ENCODE peak calls at places on chromosome 19, in eight cellular contexts. One of them, this sample, is unnamed. For H3K4me1, the result is how much of the 10 kb centered on the place peaks cover.

GRCh38 chr19:14085309-14085995 is at the start of gene C19orf67:
- DNase-seq in fibroblast of lung: no peak
- DNase-seq in iPS DF 6.9: no peak
- DNase-seq in neural progenitor cell: peak
- DNase-seq in endodermal cell: peak
- DNase-seq in heart left ventricle: no peak
- DNase-seq in adipocyte: no peak
- DNase-seq in uterus: no peak
- DNase-seq in this sample: no peak

GRCh38 chr19:28966737-28967401 is 246.1 kb downstream of the UQCRFS1 start:
- DNase-seq in adipocyte: no peak
- DNase-seq in heart left ventricle: no peak
- DNase-seq in endodermal cell: peak
- DNase-seq in neural progenitor cell: peak
- DNase-seq in iPS DF 6.9: no peak
- DNase-seq in uterus: no peak
- DNase-seq in fibroblast of lung: peak
- DNase-seq in this sample: no peak

GRCh38 chr19:44803442-44804428 is 5.2 kb upstream of the BCAM start:
- DNase-seq in neural progenitor cell: no peak
- DNase-seq in heart left ventricle: no peak
- DNase-seq in uterus: no peak
- DNase-seq in adipocyte: no peak
- DNase-seq in endodermal cell: no peak
- DNase-seq in iPS DF 6.9: no peak
- DNase-seq in fibroblast of lung: no peak
- DNase-seq in this sample: no peak

GRCh38 chr19:7925171-7925837 is 631 bp downstream of the CTXN1 start:
- DNase-seq in heart left ventricle: no peak
- DNase-seq in iPS DF 6.9: no peak
- DNase-seq in uterus: peak
- DNase-seq in adipocyte: peak
- DNase-seq in neural progenitor cell: peak
- DNase-seq in fibroblast of lung: peak
- DNase-seq in endodermal cell: peak
- DNase-seq in this sample: peak

GRCh38 chr19:38702278-38702677 is 42.0 kb downstream of the CAPN12 start:
- DNase-seq in adipocyte: no peak
- DNase-seq in neural progenitor cell: no peak
- DNase-seq in fibroblast of lung: no peak
- DNase-seq in endodermal cell: no peak
- DNase-seq in heart left ventricle: no peak
- DNase-seq in iPS DF 6.9: no peak
- DNase-seq in uterus: no peak
- DNase-seq in this sample: no peak

GRCh38 chr19:45423033-45423588 is 606 bp downstream of the ERCC1 start:
- DNase-seq in adipocyte: no peak
- DNase-seq in fibroblast of lung: no peak
- DNase-seq in uterus: peak
- DNase-seq in iPS DF 6.9: no peak
- DNase-seq in heart left ventricle: no peak
- DNase-seq in neural progenitor cell: no peak
- DNase-seq in endodermal cell: no peak
- DNase-seq in this sample: no peak

GRCh38 chr19:45508931-45509691 is 1.8 kb downstream of the VASP start:
- DNase-seq in adipocyte: peak
- DNase-seq in uterus: peak
- DNase-seq in fibroblast of lung: peak
- DNase-seq in iPS DF 6.9: no peak
- DNase-seq in endodermal cell: peak
- DNase-seq in neural progenitor cell: peak
- DNase-seq in heart left ventricle: peak
- DNase-seq in this sample: peak

GRCh38 chr19:4988770-4989251 is 19.9 kb downstream of the KDM4B start:
- DNase-seq in neural progenitor cell: no peak
- DNase-seq in iPS DF 6.9: no peak
- DNase-seq in fibroblast of lung: peak
- DNase-seq in endodermal cell: peak
- DNase-seq in adipocyte: peak
- DNase-seq in uterus: peak
- DNase-seq in heart left ventricle: no peak
- DNase-seq in this sample: peak

GRCh38 chr19:33905937-33906577 is 109.4 kb downstream of the KCTD15 start:
- DNase-seq in iPS DF 6.9: no peak
- DNase-seq in uterus: peak
- DNase-seq in heart left ventricle: peak
- DNase-seq in neural progenitor cell: peak
- DNase-seq in endodermal cell: peak
- DNase-seq in adipocyte: peak
- DNase-seq in fibroblast of lung: peak
- DNase-seq in this sample: no peak

GRCh38 chr19:18401580-18402112 is 4.2 kb upstream of the LRRC25 start:
- DNase-seq in iPS DF 6.9: no peak
- DNase-seq in endodermal cell: peak
- DNase-seq in heart left ventricle: peak
- DNase-seq in fibroblast of lung: peak
- DNase-seq in adipocyte: peak
- DNase-seq in uterus: no peak
- DNase-seq in neural progenitor cell: peak
- DNase-seq in this sample: peak

GRCh38 chr19:53867225-53868090 is at the start of gene MYADM:
- DNase-seq in neural progenitor cell: peak
- DNase-seq in adipocyte: peak
- DNase-seq in endodermal cell: peak
- DNase-seq in uterus: peak
- DNase-seq in fibroblast of lung: peak
- DNase-seq in heart left ventricle: peak
- DNase-seq in iPS DF 6.9: no peak
- DNase-seq in this sample: peak

GRCh38 chr19:48290341-48290922 is 20.6 kb downstream of the ZNF114 start:
- DNase-seq in endodermal cell: peak
- DNase-seq in uterus: peak
- DNase-seq in neural progenitor cell: peak
- DNase-seq in heart left ventricle: no peak
- DNase-seq in fibroblast of lung: peak
- DNase-seq in iPS DF 6.9: peak
- DNase-seq in adipocyte: peak
- DNase-seq in this sample: no peak

GRCh38 chr19:52200044-52200443 is 10.2 kb downstream of the PPP2R1A start:
- DNase-seq in neural progenitor cell: no peak
- DNase-seq in fibroblast of lung: peak
- DNase-seq in endodermal cell: no peak
- DNase-seq in adipocyte: peak
- DNase-seq in uterus: peak
- DNase-seq in heart left ventricle: peak
- DNase-seq in iPS DF 6.9: no peak
- DNase-seq in this sample: peak

GRCh38 chr19:15640294-15640903 is at the start of gene CYP4F3:
- DNase-seq in heart left ventricle: peak
- DNase-seq in neural progenitor cell: no peak
- DNase-seq in adipocyte: peak
- DNase-seq in iPS DF 6.9: no peak
- DNase-seq in fibroblast of lung: no peak
- DNase-seq in uterus: no peak
- DNase-seq in endodermal cell: no peak
- DNase-seq in this sample: no peak

GRCh38 chr19:39811064-39811463 is 22.9 kb downstream of the DYRK1B start:
- DNase-seq in adipocyte: no peak
- DNase-seq in uterus: no peak
- DNase-seq in heart left ventricle: no peak
- DNase-seq in neural progenitor cell: no peak
- DNase-seq in fibroblast of lung: no peak
- DNase-seq in iPS DF 6.9: no peak
- DNase-seq in endodermal cell: no peak
- DNase-seq in this sample: no peak

GRCh38 chr19:11843741-11844140 is 4.8 kb upstream of the ZNF439 start:
- DNase-seq in neural progenitor cell: no peak
- DNase-seq in adipocyte: no peak
- DNase-seq in heart left ventricle: no peak
- DNase-seq in endodermal cell: no peak
- DNase-seq in fibroblast of lung: no peak
- DNase-seq in uterus: no peak
- DNase-seq in iPS DF 6.9: no peak
- DNase-seq in this sample: no peak

GRCh38 chr19:16370671-16371391 is 46.2 kb downstream of the KLF2 start:
- DNase-seq in uterus: no peak
- DNase-seq in heart left ventricle: no peak
- DNase-seq in adipocyte: no peak
- DNase-seq in neural progenitor cell: no peak
- DNase-seq in fibroblast of lung: no peak
- DNase-seq in iPS DF 6.9: no peak
- DNase-seq in endodermal cell: no peak
- DNase-seq in this sample: no peak

GRCh38 chr19:54230031-54230430 is 7.2 kb upstream of the LILRB3 start:
- DNase-seq in uterus: no peak
- DNase-seq in neural progenitor cell: no peak
- DNase-seq in heart left ventricle: no peak
- DNase-seq in iPS DF 6.9: no peak
- DNase-seq in adipocyte: no peak
- DNase-seq in fibroblast of lung: no peak
- DNase-seq in endodermal cell: no peak
- DNase-seq in this sample: no peak

GRCh38 chr19:7515091-7515470 is 822 bp upstream of the ZNF358 start:
- DNase-seq in fibroblast of lung: no peak
- DNase-seq in neural progenitor cell: no peak
- DNase-seq in uterus: no peak
- DNase-seq in endodermal cell: no peak
- DNase-seq in iPS DF 6.9: no peak
- DNase-seq in adipocyte: peak
- DNase-seq in heart left ventricle: no peak
- DNase-seq in this sample: peak

DNA sequence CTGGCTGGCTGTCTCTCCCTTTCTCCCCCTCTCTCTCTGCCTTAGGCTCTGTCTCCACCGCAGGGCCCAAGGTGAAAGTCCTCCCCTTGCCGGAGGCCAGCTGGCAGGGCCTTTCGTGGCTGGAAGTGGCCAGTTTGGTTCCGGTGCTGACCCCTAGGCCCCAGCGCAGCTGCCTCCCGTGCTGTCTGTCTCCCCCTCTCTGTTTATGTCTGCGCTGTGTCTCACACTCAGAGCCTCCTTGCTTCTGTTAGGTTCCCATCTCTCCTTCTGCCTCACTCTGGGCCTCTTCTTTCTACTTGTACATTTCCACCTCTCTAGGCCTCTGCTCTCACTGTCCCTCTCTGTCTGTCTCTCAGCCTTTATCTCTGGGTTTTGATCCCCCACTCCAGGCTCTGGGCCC is 13.1 kb downstream of the CCDC97 start:
- DNase-seq in adipocyte: peak
- DNase-seq in heart left ventricle: peak
- DNase-seq in endodermal cell: peak
- DNase-seq in neural progenitor cell: no peak
- DNase-seq in uterus: peak
- DNase-seq in iPS DF 6.9: no peak
- DNase-seq in fibroblast of lung: peak
- DNase-seq in this sample: no peak
- H3K4me1 ChIP-seq in adipocyte: half or more
- H3K4me1 ChIP-seq in heart left ventricle: under half
- H3K4me1 ChIP-seq in endodermal cell: under half
- H3K4me1 ChIP-seq in neural progenitor cell: under half
- H3K4me1 ChIP-seq in uterus: under half
- H3K4me1 ChIP-seq in iPS DF 6.9: under half
- H3K4me1 ChIP-seq in fibroblast of lung: half or more
- H3K4me1 ChIP-seq in this sample: half or more

DNA sequence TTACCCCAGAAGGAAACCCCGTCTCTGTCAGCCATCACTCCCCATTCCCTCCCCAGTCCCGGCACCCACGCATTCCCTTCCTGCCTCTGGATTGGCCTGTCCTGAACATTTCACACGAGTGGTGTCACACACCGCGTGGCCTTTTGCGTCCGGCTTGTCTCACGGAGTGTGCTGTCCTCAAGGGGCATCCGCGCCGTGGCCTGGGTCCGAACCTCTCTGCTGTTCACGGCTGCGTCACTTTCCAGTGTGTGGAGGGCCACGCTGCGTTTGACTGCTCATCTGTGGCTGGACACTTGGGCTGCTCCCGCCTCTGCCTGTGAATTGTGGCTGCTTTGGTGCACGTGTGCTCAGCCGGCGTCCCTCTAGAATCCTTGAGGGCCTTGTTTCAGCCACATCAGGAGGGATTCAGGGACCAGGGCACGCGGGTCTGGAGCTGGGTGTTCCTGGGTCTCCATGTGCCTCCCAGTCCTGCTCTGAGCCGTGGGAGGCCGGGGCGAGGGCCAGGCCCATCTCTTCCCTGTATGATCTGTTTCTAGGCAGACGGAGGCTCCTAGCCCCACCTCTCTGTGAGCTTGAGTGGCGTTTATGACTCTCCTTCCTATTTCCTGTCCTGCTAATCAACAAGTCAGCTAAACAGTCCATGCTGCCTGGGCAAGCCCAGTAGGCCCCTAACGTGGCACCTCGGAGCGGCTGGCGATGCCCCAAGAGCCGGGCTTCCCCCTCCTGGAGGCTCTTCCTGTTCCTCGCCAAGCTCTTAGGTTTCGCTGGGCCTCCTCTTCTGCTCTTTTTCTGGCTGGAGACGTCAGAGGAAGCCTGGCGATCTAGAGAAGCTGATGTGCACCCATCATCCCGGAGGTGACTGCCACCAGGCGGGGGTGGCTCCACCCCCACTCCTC is 8.1 kb downstream of the STK11 start:
- DNase-seq in neural progenitor cell: no peak
- DNase-seq in uterus: peak
- DNase-seq in iPS DF 6.9: no peak
- DNase-seq in heart left ventricle: peak
- DNase-seq in fibroblast of lung: peak
- DNase-seq in endodermal cell: no peak
- DNase-seq in adipocyte: no peak
- DNase-seq in this sample: peak
- H3K4me1 ChIP-seq in neural progenitor cell: under half
- H3K4me1 ChIP-seq in uterus: under half
- H3K4me1 ChIP-seq in iPS DF 6.9: under half
- H3K4me1 ChIP-seq in heart left ventricle: under half
- H3K4me1 ChIP-seq in fibroblast of lung: under half
- H3K4me1 ChIP-seq in endodermal cell: under half
- H3K4me1 ChIP-seq in adipocyte: under half
- H3K4me1 ChIP-seq in this sample: under half

GRCh38 chr19:6233051-6233826 is 46.5 kb downstream of the MLLT1 start:
- DNase-seq in fibroblast of lung: peak
- DNase-seq in endodermal cell: no peak
- DNase-seq in iPS DF 6.9: no peak
- DNase-seq in heart left ventricle: peak
- DNase-seq in neural progenitor cell: no peak
- DNase-seq in uterus: peak
- DNase-seq in adipocyte: peak
- DNase-seq in this sample: no peak
- H3K4me1 ChIP-seq in fibroblast of lung: under half
- H3K4me1 ChIP-seq in endodermal cell: under half
- H3K4me1 ChIP-seq in iPS DF 6.9: under half
- H3K4me1 ChIP-seq in heart left ventricle: under half
- H3K4me1 ChIP-seq in neural progenitor cell: under half
- H3K4me1 ChIP-seq in uterus: under half
- H3K4me1 ChIP-seq in adipocyte: under half
- H3K4me1 ChIP-seq in this sample: under half

DNA sequence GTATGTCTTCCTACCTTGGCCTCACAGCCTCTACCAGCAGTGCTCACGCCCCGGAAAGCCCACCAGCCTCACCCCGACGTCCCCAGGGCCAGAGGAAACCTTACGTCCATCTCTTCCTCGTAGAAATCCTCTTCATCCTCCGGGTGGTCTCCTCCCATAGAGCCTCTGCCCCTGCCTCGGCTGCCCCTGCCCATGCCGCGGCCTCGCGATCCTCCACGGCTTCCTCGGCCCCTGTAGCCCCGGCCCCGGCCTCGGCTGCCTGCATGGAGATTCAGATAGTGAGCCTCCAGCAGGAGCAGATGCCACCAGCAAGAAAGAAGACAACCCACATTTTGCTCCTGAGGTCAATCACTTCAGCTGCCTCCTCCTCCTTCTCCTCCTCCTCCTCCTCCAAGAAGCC is 27.3 kb downstream of the ZC3H4 start:
- DNase-seq in fibroblast of lung: no peak
- DNase-seq in adipocyte: no peak
- DNase-seq in neural progenitor cell: no peak
- DNase-seq in uterus: no peak
- DNase-seq in heart left ventricle: no peak
- DNase-seq in endodermal cell: no peak
- DNase-seq in iPS DF 6.9: no peak
- DNase-seq in this sample: no peak
- H3K4me1 ChIP-seq in fibroblast of lung: under half
- H3K4me1 ChIP-seq in adipocyte: under half
- H3K4me1 ChIP-seq in neural progenitor cell: under half
- H3K4me1 ChIP-seq in uterus: under half
- H3K4me1 ChIP-seq in heart left ventricle: under half
- H3K4me1 ChIP-seq in endodermal cell: under half
- H3K4me1 ChIP-seq in iPS DF 6.9: under half
- H3K4me1 ChIP-seq in this sample: under half

This sample was measured in ascending aorta.